ENCODE peak calls at places on chromosomes 13 and 19, in four cellular contexts. F is lower lobe of right lung; O is pancreas; V is activated CD4-positive, alpha-beta T cell treated with anti-CD3 and anti-CD28 coated beads, Interleukin-2, amount 50 U/mL, for 24 hours. Q is an unnamed sample.
A peak's percentile ranks its signal among the peaks of the same experiment; 100 is the strongest.

GRCh38 chr13:66778461-66778860 is 451.7 kb downstream of the PCDH9 start:
- DNase-seq in F (no peak), O (no peak), V (no peak), Q (no peak)

GRCh38 chr19:48724796-48725753 is 5.5 kb upstream of the MAMSTR start:
- DNase-seq in F (no peak), O (no peak), V (peak; percentile 25), Q (peak; percentile 53)

GRCh38 chr13:33721719-33722118 is 96.2 kb upstream of the RFC3 start:
- DNase-seq in F (no peak), O (no peak), V (no peak), Q (no peak)

GRCh38 chr13:114025432-114026127 is 51.7 kb upstream of the C13orf46 start:
- DNase-seq in F (no peak), O (peak; percentile 40), V (no peak), Q (no peak)

GRCh38 chr19:34276614-34277013 is 22.3 kb downstream of the GARRE1 start:
- DNase-seq in F (no peak), O (no peak), V (no peak), Q (no peak)

GRCh38 chr19:5615756-5616327 is 6.7 kb downstream of the SAFB2 start:
- DNase-seq in F (no peak), O (no peak), V (no peak), Q (no peak)

GRCh38 chr19:5186293-5187050 is 154.1 kb downstream of the PTPRS start:
- DNase-seq in F (no peak), O (no peak), V (no peak), Q (no peak)

GRCh38 chr19:56170261-56170660 is 5.5 kb upstream of the GALP start:
- DNase-seq in F (peak; percentile 82), O (no peak), V (no peak), Q (no peak)

GRCh38 chr13:33554919-33555791 is 262.8 kb upstream of the RFC3 start:
- DNase-seq in F (no peak), O (no peak), V (no peak), Q (no peak)

GRCh38 chr19:40023969-40024368 is 27.1 kb downstream of the ZNF546 start:
- DNase-seq in F (no peak), O (no peak), V (no peak), Q (no peak)

GRCh38 chr13:42681394-42681793 is 100.0 kb upstream of the FAM216B start:
- DNase-seq in F (no peak), O (no peak), V (no peak), Q (no peak)

GRCh38 chr13:30274083-30274482 is 33.3 kb downstream of the KATNAL1 start:
- DNase-seq in F (no peak), O (no peak), V (no peak), Q (no peak)

GRCh38 chr13:72952529-72953141 is 106.2 kb upstream of the KLF5 start:
- DNase-seq in F (no peak), O (no peak), V (no peak), Q (no peak)

GRCh38 chr19:51027873-51028272 is 1.5 kb upstream of the KLK11 start:
- DNase-seq in F (no peak), O (no peak), V (no peak), Q (no peak)

GRCh38 chr19:40139533-40140287 is 49.0 kb upstream of the ZNF780A start:
- DNase-seq in F (no peak), O (no peak), V (no peak), Q (peak; percentile 83)

GRCh38 chr13:27079421-27079958 is 92.1 kb downstream of the USP12 start:
- DNase-seq in F (no peak), O (no peak), V (no peak), Q (no peak)

GRCh38 chr19:29724102-29724641 is 9.1 kb upstream of the C19orf12 start:
- DNase-seq in F (no peak), O (no peak), V (no peak), Q (no peak)

GRCh38 chr19:13835791-13836723 is 40.8 kb downstream of the ZSWIM4 start:
- DNase-seq in F (peak; percentile 82), O (no peak), V (no peak), Q (no peak)

GRCh38 chr13:106281426-106281825 is 254.0 kb downstream of the EFNB2 start:
- DNase-seq in F (no peak), O (no peak), V (no peak), Q (no peak)

GRCh38 chr19:5578094-5578846 is 10.5 kb upstream of the TINCR start:
- DNase-seq in F (peak; percentile 79), O (peak; percentile 86), V (peak; percentile 36), Q (peak; percentile 50)

GRCh38 chr13:20565120-20565736 is 1.7 kb upstream of the IFT88 start:
- DNase-seq in F (no peak), O (no peak), V (no peak), Q (no peak)

GRCh38 chr13:25882732-25883357 is 169.0 kb downstream of the SHISA2 start:
- DNase-seq in F (no peak), O (no peak), V (no peak), Q (no peak)

GRCh38 chr13:63201493-63201892 is 1785.8 kb upstream of the PCDH20 start:
- DNase-seq in F (no peak), O (no peak), V (no peak), Q (no peak)

GRCh38 chr19:6241680-6242079 is 38.1 kb downstream of the MLLT1 start:
- DNase-seq in F (peak; percentile 43), O (peak; percentile 81), V (no peak), Q (no peak)

GRCh38 chr13:106373989-106374572 is 161.4 kb downstream of the EFNB2 start:
- DNase-seq in F (no peak), O (no peak), V (no peak), Q (no peak)

GRCh38 chr13:77760893-77761292 is 63.4 kb downstream of the SLAIN1 start:
- DNase-seq in F (no peak), O (no peak), V (no peak), Q (no peak)

GRCh38 chr13:50512602-50513527 is 330.6 kb downstream of the DLEU7 start:
- DNase-seq in F (peak; percentile 77), O (peak; percentile 48), V (no peak), Q (no peak)

GRCh38 chr13:40247845-40248244 is 418.6 kb downstream of the FOXO1 start:
- DNase-seq in F (no peak), O (no peak), V (peak; percentile 35), Q (no peak)

GRCh38 chr19:17847538-17848366 is at the start of gene JAK3:
- DNase-seq in F (peak; percentile 65), O (peak; percentile 56), V (peak; percentile 85), Q (no peak)

GRCh38 chr13:109336730-109337129 is 449.7 kb downstream of the IRS2 start:
- DNase-seq in F (no peak), O (no peak), V (no peak), Q (no peak)

GRCh38 chr13:42969558-42970172 is 22.4 kb downstream of the EPSTI1 start:
- DNase-seq in F (peak; percentile 83), O (peak; percentile 72), V (peak; percentile 75), Q (no peak)

GRCh38 chr13:113393226-113393571 is 29.3 kb upstream of the GRTP1 start:
- DNase-seq in F (peak; percentile 45), O (peak; percentile 73), V (no peak), Q (no peak)

GRCh38 chr19:42512743-42513304 is 15.5 kb downstream of the CEACAM1 start:
- DNase-seq in F (no peak), O (no peak), V (peak; percentile 19), Q (no peak)

GRCh38 chr13:113548778-113549621 is 35.6 kb upstream of the TFDP1 start:
- DNase-seq in F (peak; percentile 30), O (no peak), V (no peak), Q (no peak)

GRCh38 chr19:35549174-35549788 is 3.9 kb downstream of the TMEM147 start:
- DNase-seq in F (no peak), O (no peak), V (peak; percentile 57), Q (peak; percentile 79)

GRCh38 chr13:47555235-47555634 is 445.8 kb downstream of the SUCLA2 start:
- DNase-seq in F (no peak), O (no peak), V (no peak), Q (peak; percentile 20)

GRCh38 chr19:11578342-11579142 is 1.1 kb upstream of the ACP5 start:
- DNase-seq in F (peak; percentile 92), O (no peak), V (no peak), Q (no peak)

GRCh38 chr13:77026255-77026782 is 640 bp downstream of the FBXL3 start:
- DNase-seq in F (peak; percentile 94), O (peak; percentile 92), V (peak; percentile 58), Q (peak; percentile 87)

GRCh38 chr19:747432-748273 is 3.3 kb upstream of the MISP start:
- DNase-seq in F (no peak), O (no peak), V (no peak), Q (no peak)